ENCODE peak calls at places on chromosomes 13 and 19, in five cellular contexts. One of them, this sample, is unnamed.

GRCh38 chr13:29484236-29484635 is 111.3 kb downstream of the SLC7A1 start:
- DNase-seq in GM13976: no peak
- DNase-seq in choroid plexus epithelial cell: no peak
- DNase-seq in Calu3: no peak
- DNase-seq in adrenal gland: no peak
- DNase-seq in this sample: no peak

GRCh38 chr19:37778613-37779138 is 710 bp downstream of the ZNF573 start:
- DNase-seq in Calu3: no peak
- DNase-seq in adrenal gland: peak; percentile 12
- DNase-seq in choroid plexus epithelial cell: peak; percentile 28
- DNase-seq in GM13976: no peak
- DNase-seq in this sample: peak; percentile 56

GRCh38 chr19:35715981-35716734 is 1.6 kb upstream of the KMT2B start:
- DNase-seq in choroid plexus epithelial cell: peak; percentile 41
- DNase-seq in GM13976: no peak
- DNase-seq in Calu3: peak; percentile 71
- DNase-seq in adrenal gland: peak; percentile 73
- DNase-seq in this sample: no peak

GRCh38 chr19:38661996-38662395 is 14.5 kb downstream of the ACTN4 start:
- DNase-seq in choroid plexus epithelial cell: no peak
- DNase-seq in Calu3: peak; percentile 78
- DNase-seq in adrenal gland: no peak
- DNase-seq in GM13976: no peak
- DNase-seq in this sample: peak; percentile 96

GRCh38 chr13:65240773-65241172 is 1989.4 kb downstream of the PCDH9 start:
- DNase-seq in Calu3: no peak
- DNase-seq in choroid plexus epithelial cell: no peak
- DNase-seq in adrenal gland: no peak
- DNase-seq in GM13976: no peak
- DNase-seq in this sample: no peak

GRCh38 chr13:38180100-38180499 is 169.6 kb upstream of the UFM1 start:
- DNase-seq in adrenal gland: no peak
- DNase-seq in GM13976: no peak
- DNase-seq in Calu3: no peak
- DNase-seq in choroid plexus epithelial cell: peak; percentile 50
- DNase-seq in this sample: peak; percentile 42

GRCh38 chr13:59745395-59745788 is 418.3 kb downstream of the DIAPH3 start:
- DNase-seq in GM13976: no peak
- DNase-seq in choroid plexus epithelial cell: peak; percentile 62
- DNase-seq in adrenal gland: no peak
- DNase-seq in Calu3: no peak
- DNase-seq in this sample: no peak

GRCh38 chr19:46502891-46503290 is 7.2 kb upstream of the PNMA8B start:
- DNase-seq in choroid plexus epithelial cell: no peak
- DNase-seq in GM13976: no peak
- DNase-seq in adrenal gland: peak; percentile 60
- DNase-seq in Calu3: no peak
- DNase-seq in this sample: no peak

GRCh38 chr19:38211779-38212178 is 12.2 kb downstream of the DPF1 start:
- DNase-seq in GM13976: no peak
- DNase-seq in adrenal gland: no peak
- DNase-seq in choroid plexus epithelial cell: no peak
- DNase-seq in Calu3: no peak
- DNase-seq in this sample: no peak

GRCh38 chr13:99577934-99578917 is 77.0 kb downstream of the TM9SF2 start:
- DNase-seq in choroid plexus epithelial cell: peak; percentile 63
- DNase-seq in GM13976: no peak
- DNase-seq in adrenal gland: no peak
- DNase-seq in Calu3: no peak
- DNase-seq in this sample: no peak
- TF ChIP-seq CTCF in choroid plexus epithelial cell: peak; percentile 58
- TF ChIP-seq CTCF in GM13976: no peak
- TF ChIP-seq CTCF in adrenal gland: no peak
- TF ChIP-seq CTCF in Calu3: no peak
- TF ChIP-seq CTCF in this sample: no peak

DNA sequence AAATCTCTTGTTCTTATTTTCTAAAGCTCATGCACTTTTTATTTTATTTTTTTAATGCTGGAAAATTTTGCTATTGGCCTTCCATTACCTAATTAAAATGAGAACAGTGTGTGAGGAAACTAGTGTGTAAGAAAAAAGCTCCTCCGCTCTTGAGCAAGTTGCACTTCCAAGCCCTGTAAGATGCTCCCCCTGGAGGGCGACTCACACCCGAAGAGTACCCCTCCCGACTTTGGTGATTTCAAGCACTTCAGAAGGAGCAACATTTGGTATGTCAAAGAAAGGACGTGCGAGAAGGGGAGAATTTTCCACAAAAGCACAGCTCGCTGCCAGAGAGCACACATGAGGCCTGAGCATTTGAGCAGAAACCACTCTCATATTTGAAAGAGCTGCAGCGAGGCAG is 504.3 kb downstream of the FGF9 start:
- DNase-seq in GM13976: no peak
- DNase-seq in choroid plexus epithelial cell: no peak
- DNase-seq in Calu3: no peak
- DNase-seq in adrenal gland: no peak
- DNase-seq in this sample: no peak
- TF ChIP-seq CTCF in GM13976: no peak
- TF ChIP-seq CTCF in choroid plexus epithelial cell: no peak
- TF ChIP-seq CTCF in Calu3: no peak
- TF ChIP-seq CTCF in adrenal gland: no peak
- TF ChIP-seq CTCF in this sample: no peak

GRCh38 chr13:43269037-43269476 is 245.7 kb downstream of the DNAJC15 start:
- DNase-seq in adrenal gland: peak; percentile 58
- DNase-seq in GM13976: no peak
- DNase-seq in choroid plexus epithelial cell: peak; percentile 96
- DNase-seq in Calu3: peak; percentile 64
- DNase-seq in this sample: peak; percentile 57
- TF ChIP-seq CTCF in adrenal gland: no peak
- TF ChIP-seq CTCF in GM13976: no peak
- TF ChIP-seq CTCF in choroid plexus epithelial cell: no peak
- TF ChIP-seq CTCF in Calu3: no peak
- TF ChIP-seq CTCF in this sample: no peak

GRCh38 chr13:30577381-30577780 is 40.3 kb upstream of the USPL1 start:
- DNase-seq in choroid plexus epithelial cell: peak; percentile 94
- DNase-seq in Calu3: no peak
- DNase-seq in adrenal gland: peak; percentile 73
- DNase-seq in GM13976: peak; percentile 48
- DNase-seq in this sample: peak; percentile 64

GRCh38 chr13:30567072-30567471 is 50.6 kb upstream of the USPL1 start:
- DNase-seq in Calu3: no peak
- DNase-seq in choroid plexus epithelial cell: no peak
- DNase-seq in GM13976: no peak
- DNase-seq in adrenal gland: no peak
- DNase-seq in this sample: no peak

GRCh38 chr13:30576528-30576927 is 41.2 kb upstream of the USPL1 start:
- DNase-seq in Calu3: no peak
- DNase-seq in GM13976: no peak
- DNase-seq in choroid plexus epithelial cell: peak; percentile 72
- DNase-seq in adrenal gland: peak; percentile 48
- DNase-seq in this sample: peak; percentile 41

GRCh38 chr13:30569901-30570576 is 47.7 kb upstream of the USPL1 start:
- DNase-seq in Calu3: no peak
- DNase-seq in GM13976: no peak
- DNase-seq in choroid plexus epithelial cell: peak; percentile 96
- DNase-seq in adrenal gland: peak; percentile 79
- DNase-seq in this sample: peak; percentile 85

GRCh38 chr13:30572859-30573275 is 44.9 kb upstream of the USPL1 start:
- DNase-seq in choroid plexus epithelial cell: peak; percentile 76
- DNase-seq in Calu3: no peak
- DNase-seq in adrenal gland: no peak
- DNase-seq in GM13976: peak; percentile 40
- DNase-seq in this sample: no peak
- TF ChIP-seq CTCF in choroid plexus epithelial cell: peak; percentile 54
- TF ChIP-seq CTCF in Calu3: no peak
- TF ChIP-seq CTCF in adrenal gland: no peak
- TF ChIP-seq CTCF in GM13976: peak; percentile 22
- TF ChIP-seq CTCF in this sample: no peak

DNA sequence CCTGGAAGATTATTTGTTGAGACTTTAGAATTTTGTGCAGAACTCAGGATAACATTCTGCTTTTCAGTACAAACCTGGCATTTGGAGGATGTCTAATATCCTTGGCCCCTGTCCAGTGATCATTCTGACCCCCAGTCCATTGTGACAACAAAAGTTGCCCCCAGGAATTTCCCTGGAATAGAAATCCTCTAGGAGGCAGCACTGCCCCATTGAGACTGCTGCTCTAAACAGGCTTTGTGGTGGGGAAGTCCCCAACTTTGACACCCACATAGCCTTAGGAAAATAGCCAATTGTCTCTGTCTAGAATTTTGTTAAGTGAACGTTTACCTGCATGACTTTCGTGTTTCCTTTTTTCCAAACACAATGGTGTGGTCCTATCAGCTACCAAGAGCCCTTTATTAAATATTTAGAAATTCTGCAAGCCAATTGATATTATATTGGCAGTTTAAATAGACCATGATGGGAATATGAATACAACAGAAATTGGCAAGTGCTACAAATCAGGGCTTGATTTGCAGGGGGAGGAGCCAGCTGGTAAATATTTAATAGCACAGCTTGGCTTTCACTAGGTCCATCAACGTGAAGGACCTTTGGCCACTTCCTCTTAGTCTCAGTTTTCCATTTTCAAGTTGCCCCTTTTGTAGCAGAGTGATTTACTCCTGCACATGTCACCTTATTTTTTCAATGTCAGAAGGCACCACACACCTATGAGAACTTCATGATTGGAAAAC is 451.7 kb downstream of the EFNB2 start:
- DNase-seq in adrenal gland: no peak
- DNase-seq in GM13976: peak; percentile 40
- DNase-seq in Calu3: peak; percentile 34
- DNase-seq in choroid plexus epithelial cell: peak; percentile 78
- DNase-seq in this sample: peak; percentile 44
- TF ChIP-seq CTCF in adrenal gland: no peak
- TF ChIP-seq CTCF in GM13976: peak; percentile 26
- TF ChIP-seq CTCF in Calu3: no peak
- TF ChIP-seq CTCF in choroid plexus epithelial cell: peak; percentile 98
- TF ChIP-seq CTCF in this sample: peak; percentile 68

DNA sequence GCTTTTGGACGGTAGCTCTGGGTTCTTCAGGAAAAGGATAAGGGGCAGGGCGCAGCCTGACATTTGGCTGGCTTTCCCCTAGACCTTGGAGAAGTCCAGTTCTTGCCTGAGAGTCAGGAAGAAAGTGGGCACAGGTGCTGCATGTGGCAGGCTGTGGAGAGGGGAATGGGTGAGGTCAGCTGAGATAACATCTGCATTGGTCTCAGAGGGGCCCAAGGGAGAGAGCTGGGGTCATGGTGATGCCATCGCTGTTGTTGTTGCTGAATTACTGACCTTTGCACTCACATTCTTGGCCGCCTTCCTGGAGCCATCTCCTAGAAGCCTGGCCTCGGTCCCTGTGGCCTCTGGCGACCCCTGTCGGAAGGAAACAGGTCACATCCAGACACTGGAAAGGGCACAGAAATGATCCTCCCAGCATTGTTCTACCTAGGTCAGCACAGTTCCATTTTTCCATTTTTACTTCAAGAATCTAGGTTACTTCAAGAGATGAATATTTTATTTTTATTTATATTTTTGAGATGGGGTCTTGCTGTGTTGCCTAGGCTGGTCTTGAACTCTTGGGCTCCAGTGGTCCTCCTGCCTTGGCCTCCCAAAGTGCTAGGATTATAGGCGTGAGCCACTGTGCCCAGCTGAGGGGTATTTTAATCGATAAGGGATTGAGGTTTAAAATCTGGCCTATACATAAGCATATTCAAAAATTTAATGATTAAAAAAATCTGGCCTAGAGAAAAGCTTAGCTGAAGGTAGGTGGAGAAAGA is 6.5 kb upstream of the LIPE start:
- DNase-seq in adrenal gland: peak; percentile 94
- DNase-seq in Calu3: peak; percentile 88
- DNase-seq in choroid plexus epithelial cell: peak; percentile 63
- DNase-seq in GM13976: peak; percentile 65
- DNase-seq in this sample: peak; percentile 55
- TF ChIP-seq CTCF in adrenal gland: peak; percentile 70
- TF ChIP-seq CTCF in Calu3: peak; percentile 84
- TF ChIP-seq CTCF in choroid plexus epithelial cell: peak; percentile 63
- TF ChIP-seq CTCF in GM13976: peak; percentile 73
- TF ChIP-seq CTCF in this sample: peak; percentile 78

GRCh38 chr13:31413531-31413930 is 213.8 kb downstream of the B3GLCT start:
- DNase-seq in choroid plexus epithelial cell: no peak
- DNase-seq in Calu3: no peak
- DNase-seq in adrenal gland: no peak
- DNase-seq in GM13976: no peak
- DNase-seq in this sample: no peak

GRCh38 chr13:31408927-31409326 is 209.2 kb downstream of the B3GLCT start:
- DNase-seq in choroid plexus epithelial cell: no peak
- DNase-seq in adrenal gland: no peak
- DNase-seq in Calu3: no peak
- DNase-seq in GM13976: no peak
- DNase-seq in this sample: no peak

GRCh38 chr13:31409678-31410356 is 210.0 kb downstream of the B3GLCT start:
- DNase-seq in Calu3: no peak
- DNase-seq in GM13976: no peak
- DNase-seq in adrenal gland: no peak
- DNase-seq in choroid plexus epithelial cell: peak; percentile 57
- DNase-seq in this sample: no peak
- TF ChIP-seq CTCF in Calu3: no peak
- TF ChIP-seq CTCF in GM13976: no peak
- TF ChIP-seq CTCF in adrenal gland: no peak
- TF ChIP-seq CTCF in choroid plexus epithelial cell: peak; percentile 60
- TF ChIP-seq CTCF in this sample: no peak

DNA sequence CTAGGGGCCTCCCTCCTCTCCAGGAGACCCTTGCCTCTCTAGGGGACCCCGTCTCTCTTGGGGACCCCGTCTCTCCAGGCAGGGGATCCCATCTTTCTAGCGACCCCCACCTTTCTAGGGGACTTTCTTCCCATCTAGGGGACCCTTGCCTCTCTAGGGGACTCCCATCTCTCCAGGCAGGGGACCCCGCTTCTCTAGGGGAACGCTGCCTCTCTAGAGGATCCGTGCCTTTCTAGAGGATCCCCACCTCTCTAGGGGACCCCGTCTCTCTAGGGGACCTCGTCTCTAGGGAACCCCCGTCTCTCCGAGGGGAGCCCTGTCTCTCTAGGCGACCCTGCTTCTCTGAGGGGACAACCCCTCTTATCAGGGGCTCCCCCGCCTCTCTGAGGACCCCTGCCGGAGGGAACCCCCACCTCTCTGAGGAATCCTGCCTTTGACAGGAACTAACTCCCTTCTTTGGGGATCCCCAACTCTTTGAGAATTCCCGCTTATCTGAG is 19.1 kb upstream of the GATAD2A start:
- DNase-seq in choroid plexus epithelial cell: no peak
- DNase-seq in Calu3: no peak
- DNase-seq in GM13976: no peak
- DNase-seq in adrenal gland: no peak
- DNase-seq in this sample: no peak
- TF ChIP-seq CTCF in choroid plexus epithelial cell: peak; percentile 40
- TF ChIP-seq CTCF in Calu3: no peak
- TF ChIP-seq CTCF in GM13976: peak; percentile 0
- TF ChIP-seq CTCF in adrenal gland: no peak
- TF ChIP-seq CTCF in this sample: peak; percentile 45